ENCODE peak calls at places on chromosomes 13 and 19, in eight cellular contexts. B is BJ, P is AG08395, F is suprapubic skin, X is ELR, R is NCI-H1930, N is uterus, Z is caudate nucleus. T is an unnamed sample.

GRCh38 chr13:51625555-51626345 is 41.5 kb downstream of the WDFY2 start:
- DNase-seq in B (no peak), P (no peak), F (no peak), X (no peak), R (no peak), N (no peak), Z (no peak), T (no peak)

GRCh38 chr13:39406688-39407087 is 196.3 kb downstream of the LHFPL6 start:
- DNase-seq in B (no peak), P (no peak), F (no peak), X (peak; percentile 34), R (no peak), N (no peak), Z (no peak), T (no peak)

GRCh38 chr19:36060430-36060829 is 5.7 kb downstream of the WDR62 start:
- DNase-seq in B (no peak), P (peak; percentile 69), F (no peak), X (peak; percentile 53), R (no peak), N (peak; percentile 41), Z (peak; percentile 34), T (peak; percentile 51)

GRCh38 chr19:17205237-17206140 is 9.7 kb upstream of the USE1 start:
- DNase-seq in B (no peak), P (peak; percentile 52), F (no peak), X (peak; percentile 68), R (no peak), N (no peak), Z (no peak), T (no peak)

GRCh38 chr19:49853852-49854849 is 3.2 kb downstream of the PTOV1 start:
- DNase-seq in B (no peak), P (no peak), F (peak; percentile 64), X (no peak), R (no peak), N (no peak), Z (no peak), T (no peak)

GRCh38 chr19:49997709-49998108 is 27.5 kb downstream of the VRK3 start:
- DNase-seq in B (no peak), P (peak; percentile 61), F (no peak), X (peak; percentile 52), R (peak; percentile 49), N (no peak), Z (no peak), T (peak; percentile 74)

GRCh38 chr13:106533101-106533939 is 2.1 kb downstream of the EFNB2 start:
- DNase-seq in B (no peak), P (peak; percentile 82), F (peak; percentile 85), X (peak; percentile 86), R (peak; percentile 80), N (peak; percentile 80), Z (peak; percentile 56), T (peak; percentile 64)

GRCh38 chr13:51249254-51249653 is 27.1 kb downstream of the FAM124A start:
- DNase-seq in B (no peak), P (no peak), F (no peak), X (no peak), R (no peak), N (no peak), Z (no peak), T (no peak)

GRCh38 chr13:30593001-30593400 is 24.7 kb upstream of the USPL1 start:
- DNase-seq in B (no peak), P (no peak), F (no peak), X (no peak), R (no peak), N (no peak), Z (no peak), T (no peak)

GRCh38 chr19:55830656-55831055 is 1.1 kb downstream of the NLRP11 start:
- DNase-seq in B (no peak), P (no peak), F (no peak), X (no peak), R (peak; percentile 80), N (no peak), Z (no peak), T (no peak)

GRCh38 chr13:23509781-23510543 is 60.2 kb upstream of the TNFRSF19 start:
- DNase-seq in B (peak; percentile 73), P (peak; percentile 66), F (no peak), X (peak; percentile 90), R (no peak), N (no peak), Z (no peak), T (peak; percentile 88)

GRCh38 chr19:29086182-29086581 is 126.8 kb downstream of the UQCRFS1 start:
- DNase-seq in B (no peak), P (no peak), F (no peak), X (no peak), R (no peak), N (no peak), Z (no peak), T (no peak)

GRCh38 chr19:2112516-2113320 is 16.0 kb downstream of the IZUMO4 start:
- DNase-seq in B (no peak), P (no peak), F (no peak), X (no peak), R (no peak), N (no peak), Z (no peak), T (no peak)